ENCODE peak calls at places on chromosome 16, in five cellular contexts. X is non-pigmented ciliary epithelial cell, C is myocyte, Q is psoas muscle, A is activated T-helper 1 cell treated with Interleukin-2 at 50 U/mL for 16 hours. V is an unnamed sample.

GRCh38 chr16:69108069-69108904 is 2.8 kb downstream of the HAS3 start:
- DNase-seq in X (no peak), Q (no peak), C (no peak), A (no peak), V (no peak)

GRCh38 chr16:75248536-75249380 is 2.7 kb downstream of the BCAR1 start:
- DNase-seq in A (no peak), Q (peak), C (no peak), X (no peak), V (no peak)

GRCh38 chr16:53183442-53183841 is 128.7 kb downstream of the CHD9 start:
- DNase-seq in Q (no peak), X (no peak), C (no peak), A (no peak), V (no peak)

GRCh38 chr16:11152205-11152604 is 103.8 kb downstream of the SOCS1 start:
- DNase-seq in Q (no peak), C (peak), X (no peak), A (no peak), V (no peak)

GRCh38 chr16:48385272-48385953 is at the start of gene SIAH1:
- DNase-seq in Q (peak), A (peak), C (peak), X (no peak), V (peak)

GRCh38 chr16:86740817-86741799 is 162.8 kb downstream of the FOXL1 start:
- DNase-seq in Q (peak), A (no peak), X (peak), C (peak), V (no peak)

GRCh38 chr16:57479422-57480126 is 6.7 kb downstream of the DOK4 start:
- DNase-seq in C (peak), A (no peak), X (no peak), Q (peak), V (no peak)

GRCh38 chr16:88844412-88845118 is 12.2 kb downstream of the GALNS start:
- DNase-seq in X (no peak), C (no peak), Q (no peak), A (no peak), V (no peak)

V was measured in GF-D8.